ENCODE peak calls at places on chromosomes 13 and 19, in seven cellular contexts. V is psoas muscle, S is mesothelial cell of epicardium, P is hepatic stellate cell, C is AG09319, A is T-helper 2 cell, Y is GM04503. X is an unnamed sample.

GRCh38 chr19:19460258-19460731 is 54.8 kb downstream of the GATAD2A start:
- DNase-seq in P (no peak), A (no peak), V (no peak), C (no peak), Y (no peak), S (no peak), X (peak; percentile 35)

GRCh38 chr13:26061947-26062346 is 10.1 kb upstream of the SHISA2 start:
- DNase-seq in V (no peak), S (no peak), A (no peak), Y (no peak), P (no peak), C (no peak), X (peak; percentile 77)

GRCh38 chr19:2561895-2562294 is 86.0 kb downstream of the GADD45B start:
- DNase-seq in P (no peak), A (peak; percentile 14), Y (no peak), V (no peak), S (no peak), C (no peak), X (no peak)

GRCh38 chr19:31306006-31306753 is 43.1 kb downstream of the TSHZ3 start:
- DNase-seq in S (no peak), A (no peak), P (no peak), C (no peak), Y (no peak), V (no peak), X (no peak)

GRCh38 chr19:5131866-5132561 is 163.1 kb downstream of the KDM4B start:
- DNase-seq in A (no peak), Y (no peak), C (no peak), P (no peak), S (no peak), V (no peak), X (peak; percentile 11)

GRCh38 chr13:94248454-94249233 is 230.8 kb downstream of the DCT start:
- DNase-seq in C (no peak), Y (no peak), S (no peak), A (no peak), V (no peak), P (no peak), X (no peak)

GRCh38 chr19:46357846-46358583 is 11.1 kb downstream of the PPP5C start:
- DNase-seq in V (no peak), S (no peak), P (peak; percentile 34), C (no peak), A (no peak), Y (no peak), X (no peak)

GRCh38 chr13:29543230-29544215 is 52.0 kb downstream of the SLC7A1 start:
- DNase-seq in A (peak; percentile 21), Y (no peak), P (peak; percentile 19), C (no peak), S (no peak), V (no peak), X (no peak)

GRCh38 chr19:4811328-4812131 is 20.0 kb downstream of the TICAM1 start:
- DNase-seq in V (peak; percentile 92), S (peak; percentile 67), P (peak; percentile 69), A (peak; percentile 90), C (no peak), Y (no peak), X (peak; percentile 38)

GRCh38 chr19:56142087-56142787 is 1.1 kb downstream of the ZNF444 start:
- DNase-seq in A (no peak), C (no peak), P (no peak), V (no peak), S (no peak), Y (no peak), X (no peak)

GRCh38 chr13:51832471-51833152 is 12.4 kb downstream of the TMEM272 start:
- DNase-seq in P (peak; percentile 32), C (no peak), A (peak; percentile 26), V (no peak), S (no peak), Y (no peak), X (no peak)

GRCh38 chr13:89584058-89584457 is 1763.4 kb upstream of the MIR17HG start:
- DNase-seq in Y (no peak), C (no peak), S (no peak), V (no peak), A (no peak), P (no peak), X (no peak)

GRCh38 chr19:51093066-51093465 is 10.4 kb upstream of the KLK14 start:
- DNase-seq in Y (no peak), S (no peak), P (no peak), V (no peak), C (no peak), A (no peak), X (no peak)